ENCODE peak calls at places on chromosomes 11 and 22, in six cellular contexts. E is adrenal gland, K is HFFc6, U is AG09319, S is GM12865, B is lower leg skin. P is an unnamed sample.

GRCh38 chr11:44793350-44794090 is 66.8 kb downstream of the TSPAN18 start:
- DNase-seq in B (no peak), S (no peak), E (no peak), U (no peak), K (no peak), P (peak)

GRCh38 chr11:45674481-45675190 is 9.2 kb upstream of the CHST1 start:
- DNase-seq in S (no peak), U (no peak), K (no peak), B (no peak), E (no peak), P (no peak)

GRCh38 chr11:101765932-101766331 is 148.9 kb upstream of the CEP126 start:
- DNase-seq in B (no peak), K (no peak), E (no peak), U (no peak), S (no peak), P (no peak)

GRCh38 chr22:24819941-24820461 is 14.0 kb downstream of the SGSM1 start:
- DNase-seq in K (no peak), U (no peak), B (no peak), S (no peak), E (peak), P (no peak)

GRCh38 chr22:18978506-18978905 is 42.4 kb upstream of the PRODH start:
- DNase-seq in U (no peak), E (no peak), B (no peak), K (no peak), S (no peak), P (no peak)

GRCh38 chr11:58301576-58301975 is 33.5 kb upstream of the OR10W1 start:
- DNase-seq in S (no peak), U (no peak), B (no peak), K (peak), E (no peak), P (peak)

GRCh38 chr22:32411388-32411787 is 659 bp downstream of the RTCB start:
- DNase-seq in U (no peak), B (no peak), E (no peak), K (peak), S (peak), P (peak)

GRCh38 chr22:43343262-43343988 is at the start of gene SCUBE1:
- DNase-seq in E (peak), K (no peak), S (no peak), U (no peak), B (no peak), P (no peak)

GRCh38 chr11:86150826-86151187 is 81.9 kb upstream of the PICALM start:
- DNase-seq in K (no peak), U (no peak), E (no peak), B (no peak), S (no peak), P (peak)

GRCh38 chr11:41788177-41788576 is 328.7 kb upstream of the LRRC4C start:
- DNase-seq in K (no peak), U (no peak), E (no peak), B (no peak), S (no peak), P (no peak)

GRCh38 chr11:45543808-45544422 is 121.5 kb downstream of the CHST1 start:
- DNase-seq in E (no peak), K (no peak), U (no peak), S (peak), B (no peak), P (no peak)

GRCh38 chr11:64220271-64220670 is 5.7 kb downstream of the TRPT1 start:
- DNase-seq in E (no peak), S (no peak), B (no peak), K (no peak), U (no peak), P (no peak)

GRCh38 chr11:62390237-62390636 is 28.6 kb upstream of the SCGB1A1 start:
- DNase-seq in U (no peak), K (no peak), S (no peak), E (no peak), B (no peak), P (no peak)

GRCh38 chr11:94866231-94866827 is 98.2 kb downstream of the AMOTL1 start:
- DNase-seq in K (no peak), E (no peak), S (no peak), B (no peak), U (no peak), P (no peak)

GRCh38 chr11:94067010-94067409 is 45.9 kb downstream of the HEPHL1 start:
- DNase-seq in S (no peak), U (no peak), K (no peak), E (no peak), B (no peak), P (peak)

GRCh38 chr11:65900125-65900898 is at the start of gene FOSL1:
- DNase-seq in E (peak), U (peak), K (peak), S (peak), B (peak), P (peak)

GRCh38 chr11:34536056-34536455 is 22.5 kb upstream of the ELF5 start:
- DNase-seq in S (no peak), B (no peak), U (no peak), E (no peak), K (no peak), P (no peak)

GRCh38 chr11:112748713-112749481 is 212.3 kb upstream of the NCAM1 start:
- DNase-seq in E (no peak), B (no peak), K (no peak), S (no peak), U (no peak), P (no peak)

GRCh38 chr11:10824888-10825287 is 16.2 kb upstream of the EIF4G2 start:
- DNase-seq in S (no peak), E (no peak), B (no peak), U (no peak), K (no peak), P (no peak)

GRCh38 chr11:134038897-134039470 is 29.9 kb upstream of the JAM3 start:
- DNase-seq in K (no peak), B (no peak), S (no peak), E (no peak), U (no peak), P (no peak)

GRCh38 chr11:96161271-96162089 is 181.5 kb downstream of the MAML2 start:
- DNase-seq in E (no peak), K (peak), B (no peak), U (no peak), S (no peak), P (peak)

GRCh38 chr11:61679893-61680621 is at the start of gene DAGLA:
- DNase-seq in S (peak), B (peak), E (peak), U (no peak), K (no peak), P (no peak)

GRCh38 chr11:72048718-72049460 is 31.5 kb downstream of the NUMA1 start:
- DNase-seq in U (no peak), K (no peak), E (peak), S (no peak), B (no peak), P (no peak)

GRCh38 chr11:112073941-112074811 is at the start of the genes NKAPD1 and PIH1D2:
- DNase-seq in E (peak), U (peak), S (peak), B (peak), K (peak), P (peak)

GRCh38 chr11:15123849-15124248 is 9.1 kb downstream of the INSC start:
- DNase-seq in E (no peak), S (no peak), U (no peak), K (peak), B (no peak), P (peak)

GRCh38 chr11:132171031-132171430 is 800.6 kb downstream of the NTM start:
- DNase-seq in K (no peak), B (no peak), U (no peak), S (no peak), E (no peak), P (no peak)

GRCh38 chr11:110432713-110433392 is 3.1 kb downstream of the FDX1 start:
- DNase-seq in S (no peak), U (no peak), B (no peak), K (no peak), E (no peak), P (no peak)

GRCh38 chr11:34614334-34615113 is 6.4 kb upstream of the EHF start:
- DNase-seq in B (no peak), K (no peak), S (peak), E (no peak), U (peak), P (peak)

GRCh38 chr11:20110908-20111669 is 49.2 kb downstream of the DBX1 start:
- DNase-seq in E (peak), S (peak), U (no peak), B (peak), K (peak), P (peak)

GRCh38 chr11:3134218-3134621 is 30.9 kb downstream of the OSBPL5 start:
- DNase-seq in B (no peak), K (no peak), S (no peak), U (no peak), E (no peak), P (no peak)

GRCh38 chr11:24739637-24740036 is 242.8 kb downstream of the LUZP2 start:
- DNase-seq in E (no peak), B (no peak), S (no peak), U (no peak), K (no peak), P (no peak)

GRCh38 chr11:102589047-102589459 is 36.1 kb downstream of the MMP20 start:
- DNase-seq in B (no peak), E (no peak), K (no peak), U (no peak), S (peak), P (no peak)

GRCh38 chr11:68127791-68128681 is 6.8 kb upstream of the CHKA start:
- DNase-seq in K (no peak), U (peak), S (no peak), B (no peak), E (peak), P (peak)

GRCh38 chr11:16986434-16987204 is 27.6 kb downstream of the PLEKHA7 start:
- DNase-seq in K (no peak), E (no peak), U (no peak), S (peak), B (no peak), P (no peak)

GRCh38 chr11:30424851-30425250 is 101.9 kb downstream of the ARL14EP start:
- DNase-seq in B (no peak), E (no peak), U (no peak), K (no peak), S (no peak), P (no peak)

GRCh38 chr11:26976389-26976788 is 17.5 kb upstream of the FIBIN start:
- DNase-seq in U (no peak), E (no peak), B (no peak), S (no peak), K (peak), P (peak)

DNA sequence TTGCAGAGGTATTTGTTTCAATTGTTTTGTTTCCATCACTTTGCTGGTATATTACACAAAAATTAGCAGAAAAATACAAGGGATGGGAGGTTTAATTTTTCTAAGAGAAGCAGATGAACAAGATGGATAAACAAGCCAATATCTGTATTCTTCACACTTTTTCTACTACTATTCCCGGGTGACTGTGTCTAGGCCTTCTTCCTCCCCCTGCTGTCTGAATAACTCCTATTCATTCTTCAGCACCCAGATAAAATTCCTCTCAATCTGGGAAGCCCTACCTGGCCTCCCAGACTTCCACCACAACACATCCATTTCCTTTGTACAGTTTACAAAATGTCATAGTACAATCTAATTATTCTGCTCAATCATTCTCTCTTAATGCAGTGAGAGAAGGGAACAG is 666.6 kb upstream of the TENM4 start:
- DNase-seq in U (no peak), B (no peak), E (no peak), S (no peak), K (no peak), P (no peak)
- TF ChIP-seq CTCF in U (no peak), B (no peak), E (no peak), S (no peak), K (peak), P (no peak)

GRCh38 chr11:120554771-120555432 is 43.4 kb downstream of the GRIK4 start:
- DNase-seq in E (no peak), B (no peak), S (peak), K (peak), U (no peak), P (peak)

GRCh38 chr11:120561286-120561685 is 49.7 kb downstream of the GRIK4 start:
- DNase-seq in U (no peak), S (no peak), E (no peak), B (no peak), K (no peak), P (no peak)

GRCh38 chr11:120555433-120555773 is 43.9 kb downstream of the GRIK4 start:
- DNase-seq in K (no peak), U (no peak), S (no peak), B (no peak), E (no peak), P (no peak)

GRCh38 chr11:120558754-120559431 is 47.3 kb downstream of the GRIK4 start:
- DNase-seq in S (no peak), E (no peak), B (no peak), K (no peak), U (no peak), P (no peak)

GRCh38 chr11:120556841-120557240 is 45.3 kb downstream of the GRIK4 start:
- DNase-seq in U (no peak), K (no peak), S (no peak), B (no peak), E (peak), P (no peak)
- TF ChIP-seq CTCF in U (no peak), K (no peak), S (no peak), B (no peak), E (no peak), P (no peak)

DNA sequence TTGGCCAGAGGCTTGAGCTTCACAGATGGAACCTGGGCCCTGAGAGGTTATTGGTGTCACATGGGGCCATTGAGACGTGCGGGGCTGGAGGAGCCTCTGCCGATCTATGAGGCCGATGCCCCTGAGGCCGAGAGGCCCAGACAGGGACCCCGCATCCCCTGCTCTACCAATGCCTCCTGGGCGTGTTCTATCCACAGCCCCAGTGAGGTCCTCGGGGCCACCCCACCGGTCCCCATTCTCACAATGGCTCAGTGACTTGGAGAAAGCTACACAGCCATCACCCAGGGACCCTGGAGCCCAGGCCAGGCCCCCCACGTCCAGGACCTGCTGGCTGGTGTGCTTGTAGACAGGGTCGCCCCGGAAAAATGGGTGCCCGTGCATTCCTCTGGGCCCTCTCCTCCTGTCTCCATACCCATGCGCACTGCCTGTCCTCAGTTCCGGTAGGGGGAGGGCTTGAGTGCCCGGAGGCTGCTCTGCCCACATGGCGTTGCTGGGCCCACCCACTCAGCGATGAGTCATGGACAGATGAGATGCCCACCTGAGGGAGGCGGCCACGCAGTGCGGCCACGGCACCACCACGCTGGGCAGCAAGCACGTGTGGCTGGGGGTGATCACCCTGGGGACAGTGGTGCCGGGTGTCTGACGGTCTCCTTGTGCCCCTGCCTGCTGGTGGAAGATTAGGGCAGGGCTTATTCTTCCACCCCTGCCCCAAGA is 1224.7 kb downstream of the BRD1 start:
- DNase-seq in B (no peak), U (no peak), K (no peak), S (no peak), E (no peak), P (no peak)
- TF ChIP-seq CTCF in B (no peak), U (no peak), K (no peak), S (no peak), E (no peak), P (no peak)

DNA sequence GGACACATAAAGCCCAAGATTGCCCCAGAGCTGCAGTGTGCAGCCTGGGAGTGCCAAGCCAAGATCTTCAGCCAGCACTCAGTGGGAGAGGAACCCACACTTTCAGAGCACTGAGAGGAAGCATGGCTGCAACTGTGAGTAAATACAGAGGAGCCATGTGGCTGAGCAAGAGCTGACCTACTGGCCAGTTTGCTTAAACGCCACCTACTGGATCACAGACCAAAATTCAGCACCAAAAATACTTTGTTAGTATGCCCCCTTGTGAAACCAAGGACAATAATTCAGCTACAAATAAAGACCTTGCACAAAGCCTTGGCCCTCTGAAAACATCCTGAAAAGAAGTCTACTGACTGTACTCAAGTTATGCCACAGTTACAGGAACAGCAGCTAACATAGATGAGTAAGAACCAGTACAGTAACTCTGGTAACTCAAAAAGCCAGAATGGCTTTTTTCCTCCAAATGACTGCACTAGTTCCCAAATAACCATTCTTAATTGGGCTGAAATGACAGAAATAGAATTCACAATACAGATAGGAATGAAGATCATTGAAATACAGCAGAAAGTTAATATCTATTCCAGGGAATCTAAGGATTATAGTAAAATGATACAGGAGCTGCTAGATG is 10.1 kb upstream of the OR4A15 start:
- DNase-seq in S (no peak), B (no peak), K (no peak), U (no peak), E (no peak), P (no peak)
- TF ChIP-seq CTCF in S (no peak), B (no peak), K (peak), U (no peak), E (no peak), P (no peak)